ENCODE peak calls at places on chromosomes 7 and 10, in eight cellular contexts. E, L, Q, I, A, Y, H and P are unnamed samples.

GRCh38 chr7:91212592-91212991 is 51.6 kb upstream of the FZD1 start:
- DNase-seq in E (no peak), Q (no peak), A (no peak), H (no peak), Y (no peak), I (no peak), L (no peak), P (no peak)

GRCh38 chr7:2729043-2729892 is 41.3 kb downstream of the AMZ1 start:
- DNase-seq in L (no peak), A (no peak), E (no peak), H (no peak), Y (no peak), I (no peak), Q (no peak), P (no peak)

GRCh38 chr7:132116369-132116768 is 459.9 kb downstream of the PLXNA4 start:
- DNase-seq in E (no peak), Y (no peak), L (peak; percentile 78), H (no peak), Q (no peak), I (no peak), A (no peak), P (no peak)

GRCh38 chr10:121080324-121080807 is 229.2 kb downstream of the WDR11 start:
- DNase-seq in Q (no peak), H (no peak), L (no peak), I (no peak), Y (no peak), E (no peak), A (no peak), P (peak; percentile 73)

GRCh38 chr10:117242463-117242832 is 1.5 kb downstream of the SLC18A2 start:
- DNase-seq in H (no peak), Y (no peak), Q (no peak), L (no peak), E (no peak), A (no peak), I (no peak), P (no peak)

GRCh38 chr10:79050896-79051555 is 17.7 kb upstream of the ZMIZ1 start:
- DNase-seq in L (peak; percentile 46), A (peak; percentile 1), I (no peak), E (no peak), Y (no peak), H (no peak), Q (no peak), P (peak; percentile 60)

GRCh38 chr7:69682518-69682917 is 84.2 kb downstream of the AUTS2 start:
- DNase-seq in Y (no peak), L (no peak), H (no peak), A (no peak), E (no peak), I (no peak), Q (no peak), P (no peak)

GRCh38 chr7:100781255-100781654 is 46.1 kb downstream of the EPHB4 start:
- DNase-seq in E (no peak), I (no peak), Q (no peak), H (no peak), A (no peak), L (no peak), Y (no peak), P (no peak)

GRCh38 chr7:132456418-132456817 is 119.9 kb downstream of the PLXNA4 start:
- DNase-seq in Y (no peak), A (no peak), H (no peak), I (no peak), E (no peak), Q (no peak), L (no peak), P (peak; percentile 70)

GRCh38 chr7:33418251-33418701 is 288.9 kb downstream of the BBS9 start:
- DNase-seq in L (peak; percentile 47), I (no peak), Q (no peak), Y (no peak), E (no peak), H (no peak), A (no peak), P (peak; percentile 85)

GRCh38 chr10:67664936-67665335 is 31.1 kb downstream of the CTNNA3 start:
- DNase-seq in Y (no peak), L (no peak), I (no peak), Q (no peak), A (no peak), E (no peak), H (no peak), P (no peak)

GRCh38 chr7:78175330-78175729 is 376.8 kb downstream of the PHTF2 start:
- DNase-seq in I (no peak), A (no peak), L (no peak), Q (no peak), Y (no peak), E (no peak), H (no peak), P (no peak)

GRCh38 chr7:141654551-141654950 is 47.4 kb downstream of the DENND11 start:
- DNase-seq in Y (peak; percentile 71), Q (peak; percentile 76), I (peak; percentile 80), H (peak; percentile 42), A (peak; percentile 57), E (peak; percentile 47), L (peak; percentile 52), P (peak; percentile 92)

GRCh38 chr7:148304456-148304855 is 286.1 kb upstream of the C7orf33 start:
- DNase-seq in I (no peak), H (no peak), Q (peak; percentile 3), E (no peak), A (no peak), L (no peak), Y (no peak), P (peak; percentile 63)

GRCh38 chr7:35816514-35816913 is 15.7 kb downstream of the SEPTIN7 start:
- DNase-seq in L (no peak), E (no peak), I (no peak), Y (no peak), H (no peak), A (no peak), Q (no peak), P (no peak)

GRCh38 chr10:124378817-124379510 is 39.8 kb downstream of the OAT start:
- DNase-seq in H (no peak), E (no peak), Y (no peak), L (no peak), Q (no peak), I (no peak), A (no peak), P (peak; percentile 33)

GRCh38 chr10:7622969-7623368 is 43.8 kb downstream of the ITIH5 start:
- DNase-seq in Q (peak; percentile 35), I (peak; percentile 94), H (no peak), L (no peak), A (peak; percentile 5), E (no peak), Y (no peak), P (peak; percentile 81)

GRCh38 chr10:127951861-127952574 is 45.1 kb downstream of the PTPRE start:
- DNase-seq in H (no peak), Q (no peak), Y (no peak), A (no peak), L (no peak), E (no peak), I (no peak), P (no peak)

GRCh38 chr10:7370511-7370910 is 40.3 kb downstream of the SFMBT2 start:
- DNase-seq in E (no peak), L (no peak), Y (no peak), H (no peak), A (no peak), I (no peak), Q (no peak), P (no peak)

GRCh38 chr10:6333086-6333485 is 130.4 kb downstream of the PFKFB3 start:
- DNase-seq in L (no peak), H (no peak), Y (no peak), Q (no peak), A (no peak), E (no peak), I (no peak), P (no peak)

GRCh38 chr7:54615-55014 is 137.8 kb upstream of the FAM20C start:
- DNase-seq in Y (no peak), Q (no peak), I (no peak), E (no peak), L (no peak), A (no peak), H (no peak), P (no peak)

GRCh38 chr10:86346794-86347665 is 19.6 kb downstream of the GRID1 start:
- DNase-seq in A (no peak), L (no peak), Y (no peak), H (no peak), Q (no peak), I (no peak), E (no peak), P (no peak)

GRCh38 chr7:111086532-111086931 is 4.4 kb upstream of the LRRN3 start:
- DNase-seq in Y (no peak), Q (no peak), H (peak; percentile 18), I (no peak), A (no peak), E (no peak), L (no peak), P (no peak)

GRCh38 chr7:148628011-148628410 is 37.4 kb downstream of the C7orf33 start:
- DNase-seq in H (no peak), Y (no peak), I (no peak), L (no peak), A (no peak), E (no peak), Q (no peak), P (no peak)

GRCh38 chr10:6203331-6204062 is 765 bp downstream of the PFKFB3 start:
- DNase-seq in I (no peak), A (peak; percentile 76), Y (no peak), L (peak; percentile 69), Q (peak; percentile 22), E (peak; percentile 27), H (peak; percentile 53), P (peak; percentile 71)

GRCh38 chr7:25900887-25901286 is 251.1 kb upstream of the NFE2L3 start:
- DNase-seq in Y (no peak), A (no peak), H (no peak), L (no peak), Q (no peak), E (no peak), I (no peak), P (no peak)